ENCODE peak calls at places on chromosomes 3 and 15, in ten cellular contexts. C is NCI-H2081; F is OCI-LY7; M is naive thymus-derived CD8-positive, alpha-beta T cell; J is HEK293T; T is CD4-positive, CD25-positive, alpha-beta regulatory T cell; Z is sigmoid colon; G is pancreas; K is stimulated activated CD4-positive, alpha-beta T cell treated with anti-CD3 and anti-CD28 coated beads, Interleukin-2, amount 100 ng/mL, for 4 hours; S is mesothelial cell of epicardium. I is an unnamed sample.

GRCh38 chr3:190385835-190386688 is 1.9 kb upstream of the CLDN16 start:
- DNase-seq in C (no peak), F (no peak), M (no peak), J (no peak), T (no peak), Z (no peak), G (no peak), K (no peak), S (no peak), I (no peak)

GRCh38 chr15:29141206-29141907 is 128.3 kb downstream of the NSMCE3 start:
- DNase-seq in C (no peak), F (no peak), M (peak), J (no peak), T (no peak), Z (no peak), G (no peak), K (no peak), S (peak), I (no peak)

GRCh38 chr3:164222200-164222599 is 856.1 kb downstream of the SI start:
- DNase-seq in C (peak), F (no peak), M (no peak), J (no peak), T (no peak), Z (no peak), G (no peak), K (no peak), S (no peak), I (no peak)

GRCh38 chr3:128804817-128805166 is 74.6 kb upstream of the ACAD9 start:
- DNase-seq in C (no peak), F (no peak), M (no peak), J (no peak), T (no peak), Z (no peak), G (no peak), K (no peak), S (no peak), I (no peak)

GRCh38 chr3:12891985-12892839 is 50.8 kb upstream of the RPL32 start:
- DNase-seq in C (peak), F (peak), M (peak), J (peak), T (peak), Z (no peak), G (peak), K (peak), S (peak), I (peak)

GRCh38 chr3:114121996-114122709 is 56.7 kb downstream of the DRD3 start:
- DNase-seq in C (peak), F (no peak), M (no peak), J (no peak), T (no peak), Z (no peak), G (no peak), K (no peak), S (no peak), I (no peak)

GRCh38 chr15:84099181-84099580 is 136.4 kb upstream of the GOLGA6L4 start:
- DNase-seq in C (peak), F (peak), M (no peak), J (no peak), T (no peak), Z (no peak), G (no peak), K (no peak), S (no peak), I (no peak)

GRCh38 chr3:168889666-168890065 is 773.8 kb downstream of the MECOM start:
- DNase-seq in C (peak), F (no peak), M (no peak), J (no peak), T (no peak), Z (no peak), G (no peak), K (no peak), S (no peak), I (no peak)

GRCh38 chr3:16723994-16724393 is 118.8 kb upstream of the DAZL start:
- DNase-seq in C (no peak), F (peak), M (no peak), J (peak), T (no peak), Z (no peak), G (no peak), K (no peak), S (no peak), I (no peak)

GRCh38 chr3:65101450-65101849 is 413.6 kb upstream of the ADAMTS9 start:
- DNase-seq in C (no peak), F (no peak), M (no peak), J (no peak), T (no peak), Z (no peak), G (no peak), K (no peak), S (no peak), I (no peak)

GRCh38 chr15:70831094-70831911 is 22.7 kb downstream of the LARP6 start:
- DNase-seq in C (no peak), F (no peak), M (no peak), J (no peak), T (no peak), Z (no peak), G (no peak), K (no peak), S (no peak), I (no peak)

GRCh38 chr3:178518660-178519396 is 17.4 kb upstream of the KCNMB2 start:
- DNase-seq in C (no peak), F (no peak), M (no peak), J (no peak), T (no peak), Z (no peak), G (no peak), K (no peak), S (no peak), I (no peak)

I was measured in substantia nigra.